ENCODE peak calls at places on chromosomes 6 and 20, in four cellular contexts. E is CD8-positive, alpha-beta memory T cell; K is lower lobe of right lung; S is psoas muscle. D is an unnamed sample.
A peak's percentile ranks its signal among the peaks of the same experiment; 100 is the strongest.

GRCh38 chr6:5125152-5126006 is 40.2 kb downstream of the PPP1R3G start:
- DNase-seq in E (no peak), K (no peak), S (no peak), D (peak; percentile 62)

GRCh38 chr6:3019749-3020320 is 20.1 kb downstream of the NQO2 start:
- DNase-seq in E (no peak), K (no peak), S (no peak), D (no peak)

GRCh38 chr6:26398555-26398954 is 3.5 kb upstream of the BTN3A1 start:
- DNase-seq in E (no peak), K (no peak), S (no peak), D (no peak)

GRCh38 chr6:67591910-67592309 is 1043.2 kb upstream of the ADGRB3 start:
- DNase-seq in E (no peak), K (no peak), S (no peak), D (no peak)

GRCh38 chr20:58492795-58493538 is 22.2 kb downstream of the APCDD1L start:
- DNase-seq in E (no peak), K (no peak), S (no peak), D (no peak)

GRCh38 chr20:7828437-7828836 is 111.8 kb downstream of the HAO1 start:
- DNase-seq in E (no peak), K (no peak), S (no peak), D (no peak)

GRCh38 chr6:154298297-154298696 is 58.3 kb downstream of the IPCEF1 start:
- DNase-seq in E (no peak), K (no peak), S (no peak), D (no peak)

GRCh38 chr20:1934578-1935573 is 39.7 kb downstream of the SIRPA start:
- DNase-seq in E (no peak), K (no peak), S (peak; percentile 88), D (peak; percentile 61)

GRCh38 chr6:133977983-133978895 is 25.2 kb downstream of the TBPL1 start:
- DNase-seq in E (no peak), K (no peak), S (no peak), D (peak; percentile 55)

GRCh38 chr6:148524976-148525375 is 182.3 kb downstream of the SASH1 start:
- DNase-seq in E (no peak), K (no peak), S (no peak), D (no peak)

GRCh38 chr6:122947355-122947754 is 48.7 kb upstream of the CLVS2 start:
- DNase-seq in E (no peak), K (no peak), S (no peak), D (peak; percentile 34)

GRCh38 chr6:51213806-51214205 is 395.1 kb downstream of the TFAP2B start:
- DNase-seq in E (no peak), K (peak; percentile 29), S (no peak), D (no peak)

GRCh38 chr20:17381701-17382100 is 149.5 kb downstream of the BFSP1 start:
- DNase-seq in E (no peak), K (no peak), S (no peak), D (no peak)

GRCh38 chr6:154399097-154399496 is 42.5 kb upstream of the IPCEF1 start:
- DNase-seq in E (no peak), K (no peak), S (no peak), D (no peak)

GRCh38 chr6:17820055-17820454 is 113.3 kb upstream of the NUP153 start:
- DNase-seq in E (no peak), K (no peak), S (no peak), D (no peak)

GRCh38 chr20:50312002-50312681 is 121.5 kb downstream of the CEBPB start:
- DNase-seq in E (no peak), K (no peak), S (no peak), D (no peak)
- H3K9me3 ChIP-seq in E (no peaks in the 10 kb centered on the region), K (no peaks in the 10 kb centered on the region), S (no peaks in the 10 kb centered on the region), D (no peaks in the 10 kb centered on the region)

GRCh38 chr6:125285936-125286335 is 15.8 kb downstream of the HDDC2 start:
- DNase-seq in E (no peak), K (no peak), S (no peak), D (no peak)

GRCh38 chr6:125285353-125285752 is 16.4 kb downstream of the HDDC2 start:
- DNase-seq in E (no peak), K (no peak), S (no peak), D (no peak)

GRCh38 chr6:125293587-125293986 is 8.2 kb downstream of the HDDC2 start:
- DNase-seq in E (no peak), K (no peak), S (no peak), D (no peak)

DNA sequence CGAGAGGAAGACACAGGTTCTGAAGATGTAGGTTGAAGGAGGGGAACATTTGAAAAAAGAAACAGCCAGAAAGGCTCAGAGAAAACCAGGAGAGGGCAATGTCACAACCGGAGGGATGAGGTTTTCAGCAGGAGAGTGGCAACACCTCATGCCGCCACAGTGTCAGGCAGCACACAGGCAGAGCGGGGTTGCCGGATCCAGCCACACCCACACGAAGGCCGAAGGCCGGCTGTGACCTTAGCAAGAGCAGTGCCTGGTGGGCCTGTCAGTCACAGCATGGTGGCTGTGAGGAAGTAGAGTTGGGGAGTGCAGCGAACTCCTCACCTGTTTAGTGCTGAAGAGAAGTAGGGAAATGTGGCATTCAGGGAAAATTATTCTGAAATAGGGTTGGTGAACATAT is 14.0 kb downstream of the HDDC2 start:
- DNase-seq in E (no peak), K (no peak), S (no peak), D (no peak)
- H3K9me3 ChIP-seq in E (peaks cover 6% of the 10 kb centered on the region), K (peaks cover 4% of the 10 kb centered on the region), S (peaks cover 9% of the 10 kb centered on the region), D (peaks cover 7% of the 10 kb centered on the region)

GRCh38 chr20:31330893-31331292 is 22.5 kb upstream of the DEFB116 start:
- DNase-seq in E (no peak), K (no peak), S (no peak), D (no peak)
- H3K9me3 ChIP-seq in E (no peaks in the 10 kb centered on the region), K (no peaks in the 10 kb centered on the region), S (no peaks in the 10 kb centered on the region), D (peaks cover 10% of the 10 kb centered on the region)

GRCh38 chr6:128400875-128401274 is 119.5 kb downstream of the PTPRK start:
- DNase-seq in E (no peak), K (no peak), S (no peak), D (no peak)
- H3K9me3 ChIP-seq in E (no peaks in the 10 kb centered on the region), K (no peaks in the 10 kb centered on the region), S (no peaks in the 10 kb centered on the region), D (no peaks in the 10 kb centered on the region)

DNA sequence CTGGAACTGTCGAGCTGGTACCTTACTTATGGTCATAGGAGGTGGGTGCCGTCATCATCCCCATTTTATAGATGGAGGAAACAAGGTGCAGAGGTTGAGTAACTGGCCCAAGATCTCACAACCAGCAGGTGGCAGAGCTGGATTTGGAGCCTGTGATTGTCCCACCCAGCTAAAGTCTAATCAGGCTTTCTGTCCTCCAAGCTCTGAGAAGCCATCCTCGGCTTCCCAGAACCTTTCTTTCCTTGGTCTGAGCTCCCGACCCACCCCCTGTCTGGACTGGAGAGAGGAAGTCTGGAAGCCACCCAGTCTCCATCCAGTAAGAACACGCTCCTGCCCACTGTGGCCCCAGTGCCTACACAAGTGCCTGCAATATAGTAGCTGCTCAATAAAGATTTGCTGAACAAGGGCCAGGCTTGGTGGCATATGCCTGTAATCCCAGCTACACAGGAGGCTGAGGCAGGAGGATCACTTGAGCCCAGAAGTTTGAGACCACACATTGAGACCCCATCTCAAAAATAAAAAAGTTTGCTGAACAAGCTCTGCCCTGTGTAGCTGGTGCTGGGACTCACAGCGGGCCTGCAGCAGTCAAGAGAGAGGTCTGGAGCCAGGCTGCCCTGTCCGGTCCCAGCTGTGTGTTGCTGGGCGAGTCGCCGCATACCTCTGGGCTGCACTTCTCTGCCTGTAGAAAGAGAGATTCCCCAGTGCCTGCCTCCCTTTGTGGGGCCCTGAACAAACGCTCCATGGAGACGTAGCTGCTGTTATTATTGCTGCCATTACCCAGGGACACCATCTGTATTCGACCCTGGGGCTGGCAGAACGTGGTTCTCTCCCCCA is 32.5 kb upstream of the DLGAP4 start:
- DNase-seq in E (no peak), K (no peak), S (no peak), D (no peak)
- H3K9me3 ChIP-seq in E (no peaks in the 10 kb centered on the region), K (no peaks in the 10 kb centered on the region), S (no peaks in the 10 kb centered on the region), D (no peaks in the 10 kb centered on the region)

D was measured in hepatocyte.